ENCODE peak calls at places on chromosome 3, in four cellular contexts. A is HepG2, X is GM12878, B is H1. T is an unnamed sample.

GRCh38 chr3:125310623-125311076 is 64.5 kb downstream of the ZNF148 start:
- DNase-seq in B (no peak), A (peak), X (peak), T (no peak)

GRCh38 chr3:124248471-124249028 is 256.6 kb upstream of the ROPN1 start:
- DNase-seq in B (no peak), X (no peak), A (no peak), T (no peak)

GRCh38 chr3:69306239-69307185 is 79.4 kb downstream of the FRMD4B start:
- DNase-seq in A (peak), X (no peak), B (peak), T (peak)

GRCh38 chr3:170355738-170356595 is 1.5 kb upstream of the SKIL start:
- DNase-seq in A (no peak), B (no peak), X (peak), T (no peak)

GRCh38 chr3:169596126-169596525 is 67.4 kb downstream of the MECOM start:
- DNase-seq in X (no peak), A (no peak), B (no peak), T (no peak)

GRCh38 chr3:96814581-96815567 is at the start of gene EPHA6:
- DNase-seq in A (no peak), X (no peak), B (peak), T (no peak)

GRCh38 chr3:24615177-24615576 is 120.5 kb upstream of the THRB start:
- DNase-seq in A (no peak), B (no peak), X (no peak), T (no peak)

GRCh38 chr3:12729313-12729676 is 29.8 kb downstream of the TMEM40 start:
- DNase-seq in B (no peak), A (no peak), X (no peak), T (no peak)

GRCh38 chr3:50502225-50502583 is 1.2 kb downstream of the CACNA2D2 start:
- DNase-seq in X (no peak), B (no peak), A (no peak), T (no peak)

GRCh38 chr3:63631670-63632069 is 20.8 kb upstream of the SNTN start:
- DNase-seq in X (no peak), A (no peak), B (no peak), T (no peak)

GRCh38 chr3:100335137-100335833 is 728 bp downstream of the NIT2 start:
- DNase-seq in B (no peak), A (peak), X (no peak), T (peak)

GRCh38 chr3:152365766-152366593 is 97.3 kb downstream of the MBNL1 start:
- DNase-seq in A (no peak), B (no peak), X (no peak), T (no peak)
- TF ChIP-seq SUZ12 in A (no peak), B (no peak), X (no peak), T (no peak)

DNA sequence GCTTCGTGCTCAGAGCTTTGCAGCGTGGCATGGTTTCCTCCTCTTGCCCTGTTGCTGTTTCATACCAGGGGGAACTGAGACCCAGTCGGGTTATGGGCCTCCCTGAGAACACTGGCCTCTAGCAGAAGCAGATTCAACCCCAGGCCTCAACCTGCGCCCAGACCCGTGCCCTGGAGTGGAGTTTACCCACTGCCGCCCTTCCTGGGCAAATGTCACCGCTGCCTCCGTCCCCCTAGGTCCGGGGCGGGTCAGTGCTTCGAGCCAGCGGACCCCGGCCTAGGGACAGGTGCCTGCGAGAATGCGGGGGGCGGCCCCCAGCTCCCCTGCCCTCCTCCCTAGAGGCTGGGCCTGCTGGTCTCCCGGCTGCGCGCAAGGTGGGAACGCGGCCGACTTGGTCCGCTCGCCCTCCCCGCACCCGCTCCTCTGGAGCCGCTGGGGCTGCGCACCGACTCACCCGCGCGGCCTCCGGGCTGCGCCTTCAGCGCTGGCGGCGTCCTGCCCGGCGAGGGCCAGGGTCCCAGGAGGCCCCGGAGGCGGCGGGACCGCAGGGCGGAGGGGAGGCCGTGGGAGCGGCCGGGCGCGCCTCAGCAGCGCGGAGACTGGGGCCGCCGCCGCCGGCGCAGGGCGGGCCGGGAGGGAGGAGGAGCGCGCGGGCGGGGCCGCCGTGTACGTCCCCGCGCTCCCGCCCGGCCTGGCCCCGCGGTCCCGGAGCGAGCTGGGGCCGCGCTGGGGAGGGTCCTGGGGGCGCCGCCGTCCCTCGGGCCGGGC is at the start of gene PIGZ:
- DNase-seq in X (no peak), A (no peak), B (peak), T (no peak)
- TF ChIP-seq ZNF274 in X (no peak), A (peak), B (no peak), T (no peak)

GRCh38 chr3:37511357-37511970 is 337.1 kb upstream of the LRRFIP2 start:
- DNase-seq in A (no peak), B (no peak), X (no peak), T (no peak)
- TF ChIP-seq SUZ12 in A (no peak), B (no peak), X (no peak), T (no peak)

GRCh38 chr3:107218864-107219269 is 158.4 kb upstream of the CCDC54 start:
- DNase-seq in B (no peak), X (no peak), A (no peak), T (no peak)

GRCh38 chr3:107212709-107213664 is 164.3 kb upstream of the CCDC54 start:
- DNase-seq in X (no peak), A (no peak), B (no peak), T (no peak)

GRCh38 chr3:107217161-107217560 is 160.1 kb upstream of the CCDC54 start:
- DNase-seq in A (no peak), X (no peak), B (no peak), T (no peak)

GRCh38 chr3:107216229-107216628 is 161.0 kb upstream of the CCDC54 start:
- DNase-seq in X (no peak), B (no peak), A (no peak), T (no peak)

DNA sequence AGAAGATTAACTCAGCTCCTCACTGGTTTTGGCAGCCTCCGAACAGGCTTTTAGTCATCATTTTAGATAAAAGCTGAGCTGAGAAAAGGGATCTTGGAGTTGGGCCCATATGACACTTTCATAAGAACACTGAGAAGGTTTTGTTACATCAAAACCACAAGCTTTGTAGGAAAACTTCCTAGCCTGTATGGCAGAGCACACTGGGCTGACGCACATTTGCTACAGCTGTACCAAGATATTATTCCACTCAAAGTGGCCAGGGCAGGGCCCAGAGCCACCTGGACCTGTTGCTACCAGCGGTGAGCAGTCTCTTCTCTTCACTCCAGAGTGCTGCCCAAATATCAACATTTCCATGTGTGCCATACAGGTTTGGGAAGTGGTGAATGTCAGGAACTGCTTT is 160.5 kb upstream of the CCDC54 start:
- DNase-seq in X (no peak), A (no peak), B (no peak), T (no peak)
- TF ChIP-seq ZNF274 in X (no peak), A (no peak), B (no peak), T (no peak)

DNA sequence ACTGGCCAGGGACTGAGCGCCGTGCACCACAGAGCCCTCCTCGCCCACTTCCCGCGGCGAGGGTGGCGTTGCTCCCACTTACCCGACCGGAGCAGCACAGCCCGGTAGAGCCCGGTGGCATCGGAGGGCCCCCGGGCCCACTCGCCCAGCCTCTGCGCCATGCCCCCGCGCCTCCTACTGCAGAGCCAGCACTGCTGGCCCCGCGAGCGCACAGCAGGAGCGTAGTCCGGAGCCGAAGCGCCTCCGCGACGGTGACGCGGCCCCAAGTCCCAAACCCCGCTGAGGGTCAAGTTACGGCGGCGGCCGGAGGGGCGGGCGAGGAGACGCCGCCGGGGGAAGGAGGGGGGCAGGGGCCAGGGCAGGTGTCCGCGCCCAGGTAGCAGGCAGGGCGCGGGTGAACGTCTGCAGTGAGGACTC is 9.6 kb upstream of the FAM107A start:
- DNase-seq in X (no peak), A (no peak), B (peak), T (no peak)
- TF ChIP-seq SUZ12 in X (no peak), A (no peak), B (no peak), T (no peak)

GRCh38 chr3:160129459-160130061 is 95.7 kb upstream of the C3orf80 start:
- DNase-seq in B (no peak), X (peak), A (no peak), T (no peak)
- TF ChIP-seq ZNF274 in B (no peak), X (no peak), A (no peak), T (no peak)

DNA sequence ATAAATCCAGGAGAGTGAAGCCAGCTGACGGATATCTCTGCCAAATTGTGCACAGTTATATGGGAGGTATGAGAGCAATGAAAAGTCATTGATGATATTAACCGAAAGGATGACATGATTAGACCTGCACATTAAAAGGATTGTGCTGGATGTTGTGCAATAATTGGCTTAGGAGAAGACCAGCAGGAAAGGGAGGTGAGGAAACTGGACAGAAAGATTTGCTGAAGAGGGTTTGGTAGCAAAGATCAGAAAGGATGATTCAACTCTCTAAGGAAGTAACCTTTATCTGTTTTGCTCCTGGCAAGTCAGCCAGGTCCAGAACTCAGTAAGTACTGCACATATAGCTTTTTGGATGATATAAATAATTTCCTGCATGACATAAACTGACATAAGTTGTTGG is 704.7 kb downstream of the GRM7 start:
- DNase-seq in B (no peak), A (no peak), X (no peak), T (no peak)
- TF ChIP-seq SUZ12 in B (no peak), A (no peak), X (no peak), T (no peak)